ENCODE peak calls at places on chromosomes 13 and 19, in nine cellular contexts. One of them, this sample, is unnamed.
A peak's percentile ranks its signal among the peaks of the same experiment; 100 is the strongest.

GRCh38 chr19:45340232-45340898 is at the start of gene KLC3:
- DNase-seq in type B pancreatic cell: no peak
- DNase-seq in EL: no peak
- DNase-seq in HCT116: peak; percentile 27
- DNase-seq in testis: peak; percentile 42
- DNase-seq in NCI-H1092: no peak
- DNase-seq in activated gamma-delta T cell treated with Interleukin-2 at 50 U/mL for 16 hours: no peak
- DNase-seq in mesenchymal stem cell: no peak
- DNase-seq in hypothalamus: no peak
- DNase-seq in this sample: no peak

GRCh38 chr19:11092181-11092538 is 2.9 kb downstream of the LDLR start:
- DNase-seq in hypothalamus: no peak
- DNase-seq in EL: peak; percentile 55
- DNase-seq in NCI-H1092: no peak
- DNase-seq in HCT116: peak; percentile 56
- DNase-seq in type B pancreatic cell: no peak
- DNase-seq in activated gamma-delta T cell treated with Interleukin-2 at 50 U/mL for 16 hours: no peak
- DNase-seq in testis: no peak
- DNase-seq in mesenchymal stem cell: peak; percentile 93
- DNase-seq in this sample: no peak

GRCh38 chr19:46818812-46819211 is 30.4 kb upstream of the SLC1A5 start:
- DNase-seq in activated gamma-delta T cell treated with Interleukin-2 at 50 U/mL for 16 hours: no peak
- DNase-seq in mesenchymal stem cell: no peak
- DNase-seq in testis: peak; percentile 60
- DNase-seq in HCT116: no peak
- DNase-seq in type B pancreatic cell: no peak
- DNase-seq in EL: peak; percentile 52
- DNase-seq in NCI-H1092: no peak
- DNase-seq in hypothalamus: no peak
- DNase-seq in this sample: no peak

GRCh38 chr13:55001881-55002280 is 1973.3 kb downstream of the OLFM4 start:
- DNase-seq in HCT116: no peak
- DNase-seq in hypothalamus: no peak
- DNase-seq in NCI-H1092: no peak
- DNase-seq in type B pancreatic cell: no peak
- DNase-seq in EL: no peak
- DNase-seq in activated gamma-delta T cell treated with Interleukin-2 at 50 U/mL for 16 hours: no peak
- DNase-seq in testis: no peak
- DNase-seq in mesenchymal stem cell: no peak
- DNase-seq in this sample: no peak

GRCh38 chr13:27339299-27339698 is 68.7 kb downstream of the RASL11A start:
- DNase-seq in testis: peak; percentile 21
- DNase-seq in mesenchymal stem cell: peak; percentile 47
- DNase-seq in EL: peak; percentile 55
- DNase-seq in activated gamma-delta T cell treated with Interleukin-2 at 50 U/mL for 16 hours: peak; percentile 15
- DNase-seq in type B pancreatic cell: no peak
- DNase-seq in HCT116: peak; percentile 78
- DNase-seq in NCI-H1092: no peak
- DNase-seq in hypothalamus: no peak
- DNase-seq in this sample: no peak

GRCh38 chr13:23990443-23990842 is 93.1 kb upstream of the C1QTNF9B start:
- DNase-seq in NCI-H1092: no peak
- DNase-seq in hypothalamus: no peak
- DNase-seq in type B pancreatic cell: no peak
- DNase-seq in testis: no peak
- DNase-seq in activated gamma-delta T cell treated with Interleukin-2 at 50 U/mL for 16 hours: no peak
- DNase-seq in EL: no peak
- DNase-seq in HCT116: no peak
- DNase-seq in mesenchymal stem cell: no peak
- DNase-seq in this sample: no peak

GRCh38 chr19:15195381-15195964 is 5.3 kb downstream of the NOTCH3 start:
- DNase-seq in type B pancreatic cell: peak; percentile 79
- DNase-seq in HCT116: no peak
- DNase-seq in testis: no peak
- DNase-seq in mesenchymal stem cell: peak; percentile 76
- DNase-seq in activated gamma-delta T cell treated with Interleukin-2 at 50 U/mL for 16 hours: no peak
- DNase-seq in NCI-H1092: no peak
- DNase-seq in hypothalamus: no peak
- DNase-seq in EL: peak; percentile 66
- DNase-seq in this sample: peak; percentile 53

GRCh38 chr19:28426902-28427232 is 786.1 kb downstream of the UQCRFS1 start:
- DNase-seq in mesenchymal stem cell: no peak
- DNase-seq in type B pancreatic cell: no peak
- DNase-seq in testis: no peak
- DNase-seq in EL: peak; percentile 67
- DNase-seq in activated gamma-delta T cell treated with Interleukin-2 at 50 U/mL for 16 hours: no peak
- DNase-seq in NCI-H1092: no peak
- DNase-seq in HCT116: no peak
- DNase-seq in hypothalamus: no peak
- DNase-seq in this sample: no peak

GRCh38 chr19:43316591-43317319 is 36.7 kb upstream of the CD177 start:
- DNase-seq in mesenchymal stem cell: no peak
- DNase-seq in hypothalamus: peak; percentile 4
- DNase-seq in type B pancreatic cell: no peak
- DNase-seq in NCI-H1092: no peak
- DNase-seq in HCT116: peak; percentile 73
- DNase-seq in activated gamma-delta T cell treated with Interleukin-2 at 50 U/mL for 16 hours: no peak
- DNase-seq in testis: peak; percentile 67
- DNase-seq in EL: peak; percentile 81
- DNase-seq in this sample: no peak

GRCh38 chr19:12769689-12770088 is 5.7 kb downstream of the HOOK2 start:
- DNase-seq in hypothalamus: no peak
- DNase-seq in type B pancreatic cell: peak; percentile 74
- DNase-seq in mesenchymal stem cell: no peak
- DNase-seq in activated gamma-delta T cell treated with Interleukin-2 at 50 U/mL for 16 hours: peak; percentile 30
- DNase-seq in testis: peak; percentile 35
- DNase-seq in NCI-H1092: peak; percentile 52
- DNase-seq in EL: no peak
- DNase-seq in HCT116: no peak
- DNase-seq in this sample: no peak

GRCh38 chr13:50055454-50055853 is 40.2 kb downstream of the KCNRG start:
- DNase-seq in type B pancreatic cell: no peak
- DNase-seq in EL: no peak
- DNase-seq in hypothalamus: no peak
- DNase-seq in mesenchymal stem cell: no peak
- DNase-seq in HCT116: no peak
- DNase-seq in testis: no peak
- DNase-seq in activated gamma-delta T cell treated with Interleukin-2 at 50 U/mL for 16 hours: no peak
- DNase-seq in NCI-H1092: no peak
- DNase-seq in this sample: no peak

GRCh38 chr19:3335431-3336350 is 30.7 kb upstream of the NFIC start:
- DNase-seq in type B pancreatic cell: no peak
- DNase-seq in mesenchymal stem cell: peak; percentile 78
- DNase-seq in testis: peak; percentile 55
- DNase-seq in NCI-H1092: no peak
- DNase-seq in EL: peak; percentile 50
- DNase-seq in HCT116: no peak
- DNase-seq in activated gamma-delta T cell treated with Interleukin-2 at 50 U/mL for 16 hours: no peak
- DNase-seq in hypothalamus: no peak
- DNase-seq in this sample: peak; percentile 54

GRCh38 chr13:73224708-73225107 is 165.9 kb downstream of the KLF5 start:
- DNase-seq in HCT116: no peak
- DNase-seq in mesenchymal stem cell: no peak
- DNase-seq in activated gamma-delta T cell treated with Interleukin-2 at 50 U/mL for 16 hours: no peak
- DNase-seq in hypothalamus: no peak
- DNase-seq in NCI-H1092: no peak
- DNase-seq in EL: no peak
- DNase-seq in testis: no peak
- DNase-seq in type B pancreatic cell: no peak
- DNase-seq in this sample: no peak

GRCh38 chr13:105432408-105432807 is 1103.1 kb downstream of the EFNB2 start:
- DNase-seq in testis: no peak
- DNase-seq in NCI-H1092: no peak
- DNase-seq in mesenchymal stem cell: no peak
- DNase-seq in EL: no peak
- DNase-seq in hypothalamus: no peak
- DNase-seq in activated gamma-delta T cell treated with Interleukin-2 at 50 U/mL for 16 hours: no peak
- DNase-seq in type B pancreatic cell: no peak
- DNase-seq in HCT116: no peak
- DNase-seq in this sample: no peak

GRCh38 chr13:80132741-80133601 is 208.0 kb downstream of the SPRY2 start:
- DNase-seq in hypothalamus: peak; percentile 26
- DNase-seq in activated gamma-delta T cell treated with Interleukin-2 at 50 U/mL for 16 hours: no peak
- DNase-seq in EL: peak; percentile 58
- DNase-seq in mesenchymal stem cell: peak; percentile 93
- DNase-seq in type B pancreatic cell: no peak
- DNase-seq in HCT116: no peak
- DNase-seq in NCI-H1092: no peak
- DNase-seq in testis: peak; percentile 72
- DNase-seq in this sample: peak; percentile 47

GRCh38 chr19:15828121-15828620 is 12.7 kb upstream of the OR10H1 start:
- DNase-seq in HCT116: no peak
- DNase-seq in activated gamma-delta T cell treated with Interleukin-2 at 50 U/mL for 16 hours: no peak
- DNase-seq in hypothalamus: no peak
- DNase-seq in NCI-H1092: no peak
- DNase-seq in type B pancreatic cell: no peak
- DNase-seq in testis: no peak
- DNase-seq in mesenchymal stem cell: no peak
- DNase-seq in EL: no peak
- DNase-seq in this sample: no peak

GRCh38 chr19:35549879-35550523 is 4.6 kb downstream of the TMEM147 start:
- DNase-seq in hypothalamus: no peak
- DNase-seq in mesenchymal stem cell: no peak
- DNase-seq in HCT116: no peak
- DNase-seq in type B pancreatic cell: no peak
- DNase-seq in NCI-H1092: no peak
- DNase-seq in testis: no peak
- DNase-seq in activated gamma-delta T cell treated with Interleukin-2 at 50 U/mL for 16 hours: no peak
- DNase-seq in EL: no peak
- DNase-seq in this sample: no peak

GRCh38 chr19:47713046-47714021 is at the start of gene EHD2:
- DNase-seq in hypothalamus: peak; percentile 20
- DNase-seq in type B pancreatic cell: no peak
- DNase-seq in HCT116: no peak
- DNase-seq in testis: peak; percentile 56
- DNase-seq in EL: peak; percentile 80
- DNase-seq in NCI-H1092: no peak
- DNase-seq in activated gamma-delta T cell treated with Interleukin-2 at 50 U/mL for 16 hours: peak; percentile 38
- DNase-seq in mesenchymal stem cell: peak; percentile 76
- DNase-seq in this sample: peak; percentile 81

GRCh38 chr19:22733691-22734090 is 50.3 kb downstream of the ZNF99 start:
- DNase-seq in type B pancreatic cell: no peak
- DNase-seq in testis: no peak
- DNase-seq in activated gamma-delta T cell treated with Interleukin-2 at 50 U/mL for 16 hours: no peak
- DNase-seq in hypothalamus: no peak
- DNase-seq in mesenchymal stem cell: no peak
- DNase-seq in NCI-H1092: no peak
- DNase-seq in HCT116: no peak
- DNase-seq in EL: no peak
- DNase-seq in this sample: no peak

GRCh38 chr19:31253816-31254551 is 95.3 kb downstream of the TSHZ3 start:
- DNase-seq in EL: no peak
- DNase-seq in type B pancreatic cell: no peak
- DNase-seq in HCT116: no peak
- DNase-seq in mesenchymal stem cell: no peak
- DNase-seq in testis: no peak
- DNase-seq in activated gamma-delta T cell treated with Interleukin-2 at 50 U/mL for 16 hours: no peak
- DNase-seq in hypothalamus: no peak
- DNase-seq in NCI-H1092: no peak
- DNase-seq in this sample: no peak

GRCh38 chr19:17333611-17334413 is 843 bp downstream of the ANO8 start:
- DNase-seq in EL: peak; percentile 87
- DNase-seq in hypothalamus: no peak
- DNase-seq in activated gamma-delta T cell treated with Interleukin-2 at 50 U/mL for 16 hours: peak; percentile 67
- DNase-seq in HCT116: peak; percentile 71
- DNase-seq in mesenchymal stem cell: peak; percentile 88
- DNase-seq in testis: no peak
- DNase-seq in type B pancreatic cell: no peak
- DNase-seq in NCI-H1092: no peak
- DNase-seq in this sample: no peak

GRCh38 chr13:111323549-111323948 is 3.1 kb downstream of the TEX29 start:
- DNase-seq in hypothalamus: no peak
- DNase-seq in EL: no peak
- DNase-seq in NCI-H1092: no peak
- DNase-seq in testis: no peak
- DNase-seq in type B pancreatic cell: no peak
- DNase-seq in activated gamma-delta T cell treated with Interleukin-2 at 50 U/mL for 16 hours: no peak
- DNase-seq in mesenchymal stem cell: no peak
- DNase-seq in HCT116: no peak
- DNase-seq in this sample: no peak

GRCh38 chr13:42275506-42275905 is 3.6 kb downstream of the AKAP11 start:
- DNase-seq in activated gamma-delta T cell treated with Interleukin-2 at 50 U/mL for 16 hours: no peak
- DNase-seq in type B pancreatic cell: no peak
- DNase-seq in testis: no peak
- DNase-seq in mesenchymal stem cell: no peak
- DNase-seq in EL: no peak
- DNase-seq in NCI-H1092: no peak
- DNase-seq in hypothalamus: no peak
- DNase-seq in HCT116: no peak
- DNase-seq in this sample: no peak

GRCh38 chr19:41705393-41706174 is 2.8 kb upstream of the CEACAM5 start:
- DNase-seq in HCT116: no peak
- DNase-seq in hypothalamus: no peak
- DNase-seq in testis: peak; percentile 21
- DNase-seq in activated gamma-delta T cell treated with Interleukin-2 at 50 U/mL for 16 hours: peak; percentile 19
- DNase-seq in mesenchymal stem cell: no peak
- DNase-seq in EL: peak; percentile 10
- DNase-seq in NCI-H1092: no peak
- DNase-seq in type B pancreatic cell: peak; percentile 43
- DNase-seq in this sample: no peak

GRCh38 chr19:48663667-48664066 is 9.2 kb downstream of the NTN5 start:
- DNase-seq in EL: no peak
- DNase-seq in mesenchymal stem cell: no peak
- DNase-seq in testis: no peak
- DNase-seq in hypothalamus: no peak
- DNase-seq in activated gamma-delta T cell treated with Interleukin-2 at 50 U/mL for 16 hours: no peak
- DNase-seq in NCI-H1092: no peak
- DNase-seq in HCT116: no peak
- DNase-seq in type B pancreatic cell: no peak
- DNase-seq in this sample: no peak

GRCh38 chr13:63351533-63351932 is 1935.9 kb upstream of the PCDH20 start:
- DNase-seq in HCT116: no peak
- DNase-seq in type B pancreatic cell: no peak
- DNase-seq in hypothalamus: no peak
- DNase-seq in EL: no peak
- DNase-seq in mesenchymal stem cell: peak; percentile 1
- DNase-seq in activated gamma-delta T cell treated with Interleukin-2 at 50 U/mL for 16 hours: no peak
- DNase-seq in NCI-H1092: no peak
- DNase-seq in testis: no peak
- DNase-seq in this sample: no peak

GRCh38 chr13:22278336-22278929 is 607.6 kb downstream of the FGF9 start:
- DNase-seq in hypothalamus: no peak
- DNase-seq in HCT116: peak; percentile 34
- DNase-seq in mesenchymal stem cell: peak; percentile 1
- DNase-seq in NCI-H1092: peak; percentile 57
- DNase-seq in activated gamma-delta T cell treated with Interleukin-2 at 50 U/mL for 16 hours: peak; percentile 73
- DNase-seq in type B pancreatic cell: no peak
- DNase-seq in testis: peak; percentile 85
- DNase-seq in EL: no peak
- DNase-seq in this sample: peak; percentile 27

GRCh38 chr13:51004918-51005460 is 95.4 kb downstream of the RNASEH2B start:
- DNase-seq in hypothalamus: no peak
- DNase-seq in testis: no peak
- DNase-seq in mesenchymal stem cell: no peak
- DNase-seq in activated gamma-delta T cell treated with Interleukin-2 at 50 U/mL for 16 hours: no peak
- DNase-seq in EL: no peak
- DNase-seq in type B pancreatic cell: no peak
- DNase-seq in NCI-H1092: no peak
- DNase-seq in HCT116: no peak
- DNase-seq in this sample: no peak

GRCh38 chr13:48431987-48432615 is 19.2 kb upstream of the LPAR6 start:
- DNase-seq in HCT116: no peak
- DNase-seq in type B pancreatic cell: no peak
- DNase-seq in activated gamma-delta T cell treated with Interleukin-2 at 50 U/mL for 16 hours: no peak
- DNase-seq in EL: peak; percentile 68
- DNase-seq in testis: no peak
- DNase-seq in NCI-H1092: no peak
- DNase-seq in mesenchymal stem cell: peak; percentile 28
- DNase-seq in hypothalamus: no peak
- DNase-seq in this sample: no peak

GRCh38 chr13:110264685-110265275 is 42.2 kb downstream of the COL4A1 start:
- DNase-seq in mesenchymal stem cell: no peak
- DNase-seq in hypothalamus: no peak
- DNase-seq in NCI-H1092: no peak
- DNase-seq in HCT116: no peak
- DNase-seq in EL: no peak
- DNase-seq in activated gamma-delta T cell treated with Interleukin-2 at 50 U/mL for 16 hours: no peak
- DNase-seq in type B pancreatic cell: no peak
- DNase-seq in testis: no peak
- DNase-seq in this sample: no peak

GRCh38 chr13:26227396-26227971 is 5.4 kb upstream of the RNF6 start:
- DNase-seq in HCT116: no peak
- DNase-seq in testis: no peak
- DNase-seq in activated gamma-delta T cell treated with Interleukin-2 at 50 U/mL for 16 hours: no peak
- DNase-seq in type B pancreatic cell: no peak
- DNase-seq in NCI-H1092: peak; percentile 32
- DNase-seq in hypothalamus: no peak
- DNase-seq in EL: no peak
- DNase-seq in mesenchymal stem cell: no peak
- DNase-seq in this sample: no peak

This sample was measured in uterus.